ENCODE peak calls at places on chromosomes 1 and 21, in six cellular contexts. L is adrenal gland, T is fibroblast of mammary gland, H is heart left ventricle, Q is HCT116, Y is progenitor cell of endocrine pancreas. I is an unnamed sample.

GRCh38 chr1:178143730-178144343 is 49.9 kb downstream of the RASAL2 start:
- DNase-seq in L (no peak), T (peak), H (no peak), Q (no peak), Y (no peak), I (no peak)

GRCh38 chr1:17909634-17910033 is 154.5 kb downstream of the ACTL8 start:
- DNase-seq in L (no peak), T (peak), H (no peak), Q (no peak), Y (no peak), I (no peak)

GRCh38 chr21:38165466-38166213 is 91.2 kb upstream of the KCNJ15 start:
- DNase-seq in L (no peak), T (peak), H (no peak), Q (no peak), Y (no peak), I (peak)

GRCh38 chr1:107525146-107525545 is 384.3 kb downstream of the NTNG1 start:
- DNase-seq in L (no peak), T (no peak), H (no peak), Q (no peak), Y (no peak), I (no peak)

GRCh38 chr1:116279715-116280114 is 93.3 kb upstream of the ATP1A1 start:
- DNase-seq in L (no peak), T (no peak), H (no peak), Q (no peak), Y (no peak), I (no peak)

GRCh38 chr1:46401964-46402626 is 8.0 kb downstream of the FAAH start:
- DNase-seq in L (peak), T (peak), H (peak), Q (peak), Y (peak), I (peak)

GRCh38 chr21:15682182-15682895 is 47.4 kb upstream of the USP25 start:
- DNase-seq in L (no peak), T (peak), H (no peak), Q (no peak), Y (no peak), I (no peak)

GRCh38 chr1:176466514-176466913 is 3.5 kb downstream of the PAPPA2 start:
- DNase-seq in L (no peak), T (peak), H (no peak), Q (no peak), Y (no peak), I (no peak)

GRCh38 chr21:46392921-46393320 is 65.8 kb upstream of the DIP2A start:
- DNase-seq in L (peak), T (peak), H (peak), Q (no peak), Y (no peak), I (peak)

GRCh38 chr1:54011316-54012007 is 6.5 kb downstream of the LDLRAD1 start:
- DNase-seq in L (no peak), T (no peak), H (no peak), Q (no peak), Y (no peak), I (no peak)

GRCh38 chr1:110879758-110880606 is 7.0 kb downstream of the CD53 start:
- DNase-seq in L (no peak), T (no peak), H (no peak), Q (no peak), Y (no peak), I (no peak)

GRCh38 chr1:55214214-55214902 is 806 bp downstream of the USP24 start:
- DNase-seq in L (peak), T (no peak), H (peak), Q (no peak), Y (peak), I (no peak)

GRCh38 chr1:242828199-242828598 is 303.7 kb upstream of the PLD5 start:
- DNase-seq in L (no peak), T (no peak), H (no peak), Q (no peak), Y (no peak), I (no peak)

GRCh38 chr21:18384771-18385170 is 18.8 kb downstream of the TMPRSS15 start:
- DNase-seq in L (no peak), T (peak), H (no peak), Q (no peak), Y (no peak), I (no peak)

GRCh38 chr21:18382141-18382540 is 21.4 kb downstream of the TMPRSS15 start:
- DNase-seq in L (no peak), T (no peak), H (no peak), Q (no peak), Y (no peak), I (no peak)

GRCh38 chr21:18387994-18388393 is 15.6 kb downstream of the TMPRSS15 start:
- DNase-seq in L (no peak), T (no peak), H (no peak), Q (no peak), Y (no peak), I (no peak)
- TF ChIP-seq CTCF in L (no peak), T (no peak), H (no peak), Q (no peak), Y (no peak), I (no peak)

GRCh38 chr1:48917070-48917454 is 140.4 kb upstream of the BEND5 start:
- DNase-seq in L (no peak), T (no peak), H (no peak), Q (no peak), Y (no peak), I (no peak)

GRCh38 chr1:48917901-48918603 is 141.4 kb upstream of the BEND5 start:
- DNase-seq in L (peak), T (no peak), H (no peak), Q (no peak), Y (no peak), I (no peak)

GRCh38 chr1:48920741-48921330 is 144.1 kb upstream of the BEND5 start:
- DNase-seq in L (no peak), T (peak), H (no peak), Q (no peak), Y (no peak), I (no peak)

GRCh38 chr1:48916121-48917069 is 139.7 kb upstream of the BEND5 start:
- DNase-seq in L (peak), T (peak), H (no peak), Q (peak), Y (no peak), I (no peak)
- TF ChIP-seq CTCF in L (peak), T (peak), H (no peak), Q (peak), Y (peak), I (peak)

GRCh38 chr1:62356257-62356835 is 37.1 kb upstream of the KANK4 start:
- DNase-seq in L (no peak), T (peak), H (no peak), Q (peak), Y (no peak), I (peak)
- TF ChIP-seq CTCF in L (no peak), T (no peak), H (no peak), Q (no peak), Y (no peak), I (no peak)

DNA sequence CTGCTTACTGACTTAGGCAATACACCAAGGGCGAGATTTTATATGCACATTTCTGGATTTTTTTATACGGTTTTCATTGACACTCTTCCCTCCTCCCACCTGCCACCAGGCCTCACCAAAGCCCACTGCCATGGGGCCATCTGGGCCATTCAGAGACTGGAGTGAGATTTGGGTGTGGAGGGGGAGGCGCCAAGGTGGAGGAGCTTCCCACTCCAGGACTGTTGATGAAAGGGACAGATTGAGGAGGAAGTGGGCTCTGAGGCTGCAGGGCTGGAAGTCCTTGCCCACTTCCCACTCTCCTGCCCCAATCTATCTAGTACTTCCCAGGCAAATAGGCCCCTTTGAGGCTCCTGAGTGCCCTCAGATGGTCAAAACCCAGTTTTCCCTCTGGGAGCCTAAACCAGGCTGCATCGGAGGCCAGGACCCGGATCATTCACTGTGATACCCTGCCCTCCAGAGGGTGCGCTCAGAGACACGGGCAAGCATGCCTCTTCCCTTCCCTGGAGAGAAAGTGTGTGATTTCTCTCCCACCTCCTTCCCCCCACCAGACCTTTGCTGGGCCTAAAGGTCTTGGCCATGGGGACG is 57.9 kb downstream of the LACTBL1 start:
- DNase-seq in L (no peak), T (no peak), H (no peak), Q (no peak), Y (no peak), I (no peak)
- TF ChIP-seq CTCF in L (no peak), T (no peak), H (no peak), Q (no peak), Y (no peak), I (no peak)

DNA sequence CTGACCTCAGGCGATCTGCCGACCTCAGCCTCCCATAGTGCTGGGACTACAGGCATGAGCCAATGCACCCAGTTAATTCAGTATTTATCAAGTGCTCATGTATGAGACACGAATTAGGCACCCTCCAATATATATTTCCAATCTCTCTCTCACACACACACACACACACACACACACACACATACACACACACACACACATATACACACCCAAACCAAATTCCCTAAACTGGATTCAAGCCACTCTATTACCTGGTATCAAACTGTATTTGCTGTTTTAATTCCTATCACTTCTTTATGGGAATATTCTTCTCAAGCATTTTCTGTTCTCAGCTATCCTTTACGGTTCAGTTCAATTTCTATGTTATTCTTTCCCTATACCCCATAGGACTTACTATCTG is 8.5 kb downstream of the ZNF644 start:
- DNase-seq in L (no peak), T (no peak), H (no peak), Q (no peak), Y (no peak), I (no peak)
- TF ChIP-seq CTCF in L (no peak), T (no peak), H (no peak), Q (no peak), Y (no peak), I (no peak)

GRCh38 chr1:223756002-223756775 is 43.9 kb downstream of the CAPN2 start:
- DNase-seq in L (no peak), T (no peak), H (no peak), Q (no peak), Y (no peak), I (no peak)
- TF ChIP-seq CTCF in L (no peak), T (no peak), H (no peak), Q (no peak), Y (no peak), I (no peak)

GRCh38 chr1:29861446-29861845 is 625.1 kb downstream of the PTPRU start:
- DNase-seq in L (no peak), T (no peak), H (no peak), Q (no peak), Y (no peak), I (no peak)

GRCh38 chr1:29860681-29861080 is 624.4 kb downstream of the PTPRU start:
- DNase-seq in L (no peak), T (no peak), H (no peak), Q (no peak), Y (no peak), I (no peak)

GRCh38 chr1:29856663-29857224 is 620.4 kb downstream of the PTPRU start:
- DNase-seq in L (no peak), T (no peak), H (no peak), Q (no peak), Y (no peak), I (no peak)

GRCh38 chr1:29858646-29859045 is 622.3 kb downstream of the PTPRU start:
- DNase-seq in L (peak), T (no peak), H (no peak), Q (no peak), Y (no peak), I (no peak)

DNA sequence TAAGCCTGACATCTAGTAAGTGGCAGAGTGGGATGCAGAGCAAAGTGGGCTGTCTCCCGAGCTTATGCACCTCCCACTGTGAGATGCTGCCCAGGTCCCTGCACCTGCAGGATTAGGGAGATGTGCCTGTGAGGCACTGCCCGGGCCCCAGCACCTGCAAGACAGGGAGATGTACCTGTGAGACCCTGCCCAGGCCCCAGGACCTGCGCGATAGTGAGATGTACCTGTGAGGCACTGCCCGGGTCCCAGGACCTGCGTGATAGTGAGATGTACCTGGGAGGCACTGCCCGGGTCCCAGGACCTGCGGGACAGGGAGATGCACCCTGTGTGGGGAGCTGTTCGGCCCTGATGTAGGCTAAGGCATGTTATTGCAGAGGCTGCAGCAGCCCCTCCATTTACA is 622.8 kb downstream of the PTPRU start:
- DNase-seq in L (no peak), T (no peak), H (no peak), Q (no peak), Y (no peak), I (no peak)
- TF ChIP-seq CTCF in L (no peak), T (no peak), H (no peak), Q (no peak), Y (no peak), I (no peak)